ENCODE peak calls at places on chromosome 11, in six cellular contexts. P is psoas muscle, F is endothelial cell, J is posterior vena cava, O is neural crest cell, E is bronchial epithelial cell. C is an unnamed sample.

GRCh38 chr11:1837171-1838076 is 1.4 kb upstream of the TNNI2 start:
- DNase-seq in F (peak; percentile 75), J (no peak), P (peak; percentile 75), E (peak; percentile 23), O (peak; percentile 83), C (peak; percentile 82)

GRCh38 chr11:297666-298405 is 1.5 kb downstream of the IFITM5 start:
- DNase-seq in J (peak; percentile 83), O (no peak), P (peak; percentile 23), F (no peak), E (no peak), C (peak; percentile 74)

GRCh38 chr11:96054870-96055705 is 131.2 kb upstream of the MTMR2 start:
- DNase-seq in O (peak; percentile 17), P (no peak), F (no peak), E (peak; percentile 63), J (no peak), C (no peak)

GRCh38 chr11:123193742-123194141 is 1.3 kb downstream of the CLMP start:
- DNase-seq in E (no peak), O (no peak), F (no peak), P (no peak), J (no peak), C (peak; percentile 66)

GRCh38 chr11:59943996-59944395 is 5.8 kb downstream of the OOSP1 start:
- DNase-seq in O (no peak), F (no peak), E (no peak), P (no peak), J (no peak), C (no peak)

GRCh38 chr11:129853508-129854228 is 38.0 kb downstream of the TMEM45B start:
- DNase-seq in J (no peak), E (peak; percentile 92), O (no peak), P (peak; percentile 27), F (no peak), C (no peak)

GRCh38 chr11:104700609-104701008 is 197.7 kb downstream of the CASP12 start:
- DNase-seq in O (no peak), E (peak; percentile 51), P (no peak), J (no peak), F (no peak), C (no peak)

GRCh38 chr11:26227311-26227710 is 104.6 kb upstream of the ANO3 start:
- DNase-seq in J (no peak), E (peak; percentile 99), P (no peak), O (no peak), F (no peak), C (no peak)